ENCODE peak calls at places on chromosomes 7 and 10, in four cellular contexts. One of them, this sample, is unnamed.

GRCh38 chr7:41708621-41709358 is 5.9 kb upstream of the INHBA start:
- DNase-seq in lung microvascular endothelial cell: no peak
- DNase-seq in T-helper 2 cell treated with Interferon-gamma antibody and Interleukin-4, amounts not matched to agents 5 μg/mL and 100 μg/mL, for 36 hours: no peak
- DNase-seq in astrocyte of the hippocampus: no peak
- DNase-seq in this sample: no peak

GRCh38 chr7:18780266-18780665 is 284.7 kb downstream of the HDAC9 start:
- DNase-seq in astrocyte of the hippocampus: no peak
- DNase-seq in lung microvascular endothelial cell: no peak
- DNase-seq in T-helper 2 cell treated with Interferon-gamma antibody and Interleukin-4, amounts not matched to agents 5 μg/mL and 100 μg/mL, for 36 hours: no peak
- DNase-seq in this sample: no peak

GRCh38 chr7:25636168-25636567 is 407.9 kb upstream of the NPVF start:
- DNase-seq in T-helper 2 cell treated with Interferon-gamma antibody and Interleukin-4, amounts not matched to agents 5 μg/mL and 100 μg/mL, for 36 hours: no peak
- DNase-seq in lung microvascular endothelial cell: no peak
- DNase-seq in astrocyte of the hippocampus: no peak
- DNase-seq in this sample: no peak

GRCh38 chr10:74394416-74394969 is 243.5 kb downstream of the ADK start:
- DNase-seq in T-helper 2 cell treated with Interferon-gamma antibody and Interleukin-4, amounts not matched to agents 5 μg/mL and 100 μg/mL, for 36 hours: no peak
- DNase-seq in lung microvascular endothelial cell: no peak
- DNase-seq in astrocyte of the hippocampus: no peak
- DNase-seq in this sample: no peak

GRCh38 chr10:22245567-22245966 is 27.8 kb upstream of the EBLN1 start:
- DNase-seq in lung microvascular endothelial cell: peak; percentile 21
- DNase-seq in astrocyte of the hippocampus: peak; percentile 66
- DNase-seq in T-helper 2 cell treated with Interferon-gamma antibody and Interleukin-4, amounts not matched to agents 5 μg/mL and 100 μg/mL, for 36 hours: no peak
- DNase-seq in this sample: peak; percentile 35

GRCh38 chr7:134356421-134356936 is 39.7 kb upstream of the SLC35B4 start:
- DNase-seq in T-helper 2 cell treated with Interferon-gamma antibody and Interleukin-4, amounts not matched to agents 5 μg/mL and 100 μg/mL, for 36 hours: no peak
- DNase-seq in astrocyte of the hippocampus: no peak
- DNase-seq in lung microvascular endothelial cell: no peak
- DNase-seq in this sample: no peak

GRCh38 chr7:2824678-2825461 is 19.2 kb downstream of the GNA12 start:
- DNase-seq in lung microvascular endothelial cell: no peak
- DNase-seq in astrocyte of the hippocampus: peak; percentile 62
- DNase-seq in T-helper 2 cell treated with Interferon-gamma antibody and Interleukin-4, amounts not matched to agents 5 μg/mL and 100 μg/mL, for 36 hours: no peak
- DNase-seq in this sample: no peak

GRCh38 chr7:157151626-157152339 is 13.1 kb downstream of the UBE3C start:
- DNase-seq in T-helper 2 cell treated with Interferon-gamma antibody and Interleukin-4, amounts not matched to agents 5 μg/mL and 100 μg/mL, for 36 hours: no peak
- DNase-seq in lung microvascular endothelial cell: no peak
- DNase-seq in astrocyte of the hippocampus: no peak
- DNase-seq in this sample: no peak

GRCh38 chr7:43750016-43750887 is 8.2 kb upstream of the BLVRA start:
- DNase-seq in astrocyte of the hippocampus: no peak
- DNase-seq in T-helper 2 cell treated with Interferon-gamma antibody and Interleukin-4, amounts not matched to agents 5 μg/mL and 100 μg/mL, for 36 hours: no peak
- DNase-seq in lung microvascular endothelial cell: no peak
- DNase-seq in this sample: no peak

GRCh38 chr10:22438714-22439113 is 93.4 kb downstream of the SPAG6 start:
- DNase-seq in lung microvascular endothelial cell: no peak
- DNase-seq in T-helper 2 cell treated with Interferon-gamma antibody and Interleukin-4, amounts not matched to agents 5 μg/mL and 100 μg/mL, for 36 hours: no peak
- DNase-seq in astrocyte of the hippocampus: no peak
- DNase-seq in this sample: no peak

GRCh38 chr7:55271661-55272060 is 93.5 kb upstream of the LANCL2 start:
- DNase-seq in lung microvascular endothelial cell: no peak
- DNase-seq in T-helper 2 cell treated with Interferon-gamma antibody and Interleukin-4, amounts not matched to agents 5 μg/mL and 100 μg/mL, for 36 hours: no peak
- DNase-seq in astrocyte of the hippocampus: no peak
- DNase-seq in this sample: no peak

GRCh38 chr7:17275749-17276671 is 22.4 kb upstream of the AHR start:
- DNase-seq in astrocyte of the hippocampus: peak; percentile 92
- DNase-seq in lung microvascular endothelial cell: no peak
- DNase-seq in T-helper 2 cell treated with Interferon-gamma antibody and Interleukin-4, amounts not matched to agents 5 μg/mL and 100 μg/mL, for 36 hours: no peak
- DNase-seq in this sample: peak; percentile 52

GRCh38 chr10:132964231-132964630 is 21.9 kb upstream of the CFAP46 start:
- DNase-seq in lung microvascular endothelial cell: no peak
- DNase-seq in astrocyte of the hippocampus: no peak
- DNase-seq in T-helper 2 cell treated with Interferon-gamma antibody and Interleukin-4, amounts not matched to agents 5 μg/mL and 100 μg/mL, for 36 hours: no peak
- DNase-seq in this sample: no peak

GRCh38 chr7:137025469-137026175 is 157.2 kb downstream of the CHRM2 start:
- DNase-seq in astrocyte of the hippocampus: peak; percentile 72
- DNase-seq in T-helper 2 cell treated with Interferon-gamma antibody and Interleukin-4, amounts not matched to agents 5 μg/mL and 100 μg/mL, for 36 hours: no peak
- DNase-seq in lung microvascular endothelial cell: no peak
- DNase-seq in this sample: no peak

GRCh38 chr7:151700621-151701185 is 176.2 kb downstream of the PRKAG2 start:
- DNase-seq in lung microvascular endothelial cell: no peak
- DNase-seq in astrocyte of the hippocampus: peak; percentile 77
- DNase-seq in T-helper 2 cell treated with Interferon-gamma antibody and Interleukin-4, amounts not matched to agents 5 μg/mL and 100 μg/mL, for 36 hours: no peak
- DNase-seq in this sample: no peak